ENCODE peak calls at places on chromosomes 2 and 18, in six cellular contexts. K, M, B, Z, Q and G are unnamed samples.

GRCh38 chr18:62324917-62325805 is at the start of gene TNFRSF11A:
- DNase-seq in M (no peak), K (no peak), B (no peak), Q (peak), Z (peak), G (no peak)

GRCh38 chr2:196453613-196454047 is 185.9 kb upstream of the CCDC150 start:
- DNase-seq in M (peak), B (peak), Q (peak), K (no peak), Z (peak), G (peak)

GRCh38 chr2:188089896-188090295 is 201.8 kb upstream of the GULP1 start:
- DNase-seq in Z (no peak), Q (peak), B (peak), M (peak), K (no peak), G (peak)

GRCh38 chr2:241620419-241620769 is 16.6 kb downstream of the THAP4 start:
- DNase-seq in Z (no peak), Q (peak), K (no peak), M (peak), B (peak), G (no peak)

GRCh38 chr2:218980800-218981389 is 4.1 kb downstream of the FEV start:
- DNase-seq in Q (no peak), B (no peak), Z (peak), M (no peak), K (no peak), G (no peak)

GRCh38 chr2:239979243-239980023 is 45.7 kb downstream of the NDUFA10 start:
- DNase-seq in Z (peak), K (no peak), M (peak), Q (peak), B (no peak), G (no peak)

GRCh38 chr2:47899915-47900314 is 6.4 kb downstream of the FBXO11 start:
- DNase-seq in K (no peak), M (no peak), Z (no peak), Q (no peak), B (no peak), G (no peak)

GRCh38 chr2:31694444-31694843 is 113.7 kb upstream of the SRD5A2 start:
- DNase-seq in B (peak), Q (no peak), M (no peak), K (no peak), Z (no peak), G (no peak)

GRCh38 chr2:174561283-174562275 is 36.0 kb downstream of the WIPF1 start:
- DNase-seq in M (peak), Z (no peak), B (peak), K (peak), Q (no peak), G (no peak)

DNA sequence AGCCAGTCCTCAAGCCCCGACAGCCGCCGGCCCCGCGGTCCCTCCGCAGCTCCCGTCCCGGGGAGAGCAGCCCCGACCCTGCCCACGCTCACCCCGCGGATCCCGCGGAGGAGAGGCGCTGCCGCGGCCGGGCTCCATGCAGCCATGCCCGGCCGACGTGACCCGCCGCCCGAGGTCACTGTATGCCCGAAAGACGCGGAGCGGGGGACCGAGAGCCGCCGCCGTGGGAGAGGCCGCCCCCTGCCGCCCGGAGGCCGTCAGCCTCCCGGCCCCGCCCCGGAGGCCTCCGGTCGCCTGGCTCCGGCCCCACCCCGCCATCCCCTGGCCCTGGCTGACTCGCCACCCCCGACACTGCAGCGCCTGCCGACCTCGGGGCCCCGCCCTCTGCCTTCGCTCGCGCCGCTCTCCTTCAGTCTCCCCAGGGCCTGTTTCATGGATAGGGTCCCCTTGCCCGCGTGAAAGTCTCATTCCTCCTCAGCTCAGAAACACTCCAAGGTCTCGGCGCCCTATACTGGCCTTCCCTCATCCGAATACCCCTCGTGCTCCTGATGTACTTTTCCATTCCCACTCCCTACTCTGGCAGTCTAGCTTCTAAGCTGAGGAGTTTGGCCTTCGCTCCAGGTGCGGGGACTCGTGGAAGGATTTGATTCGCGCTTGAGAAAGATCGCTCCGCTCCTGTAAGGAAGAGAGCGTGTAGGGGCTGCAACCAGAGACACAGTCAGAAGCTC is at the start of gene BOLA3:
- DNase-seq in K (peak), Z (peak), Q (peak), M (peak), B (peak), G (peak)
- TF ChIP-seq CTCF in K (peak), Z (peak), Q (peak), M (peak), B (peak), G (peak)

GRCh38 chr2:46170011-46170410 is 127.2 kb upstream of the EPAS1 start:
- DNase-seq in K (no peak), Z (no peak), M (no peak), B (no peak), Q (no peak), G (no peak)

GRCh38 chr2:46171996-46172546 is 125.1 kb upstream of the EPAS1 start:
- DNase-seq in Z (no peak), Q (peak), M (no peak), B (no peak), K (no peak), G (peak)

GRCh38 chr2:46170611-46171385 is 126.4 kb upstream of the EPAS1 start:
- DNase-seq in Z (no peak), B (no peak), Q (peak), M (no peak), K (no peak), G (no peak)

GRCh38 chr2:46173030-46173429 is 124.2 kb upstream of the EPAS1 start:
- DNase-seq in Q (no peak), Z (no peak), B (no peak), M (no peak), K (no peak), G (no peak)

GRCh38 chr2:46171441-46171953 is 125.7 kb upstream of the EPAS1 start:
- DNase-seq in Z (peak), M (peak), K (no peak), Q (peak), B (peak), G (peak)
- TF ChIP-seq CTCF in Z (no peak), M (no peak), K (no peak), Q (no peak), B (no peak), G (no peak)

GRCh38 chr2:236319036-236319435 is 54.8 kb upstream of the ASB18 start:
- DNase-seq in M (no peak), Z (no peak), Q (no peak), B (no peak), K (no peak), G (no peak)
- TF ChIP-seq CTCF in M (no peak), Z (no peak), Q (no peak), B (no peak), K (no peak), G (no peak)

GRCh38 chr18:32956591-32957310 is 183.9 kb upstream of the KLHL14 start:
- DNase-seq in Q (peak), M (peak), Z (no peak), K (no peak), B (peak), G (no peak)
- TF ChIP-seq CTCF in Q (no peak), M (peak), Z (peak), K (no peak), B (peak), G (no peak)

DNA sequence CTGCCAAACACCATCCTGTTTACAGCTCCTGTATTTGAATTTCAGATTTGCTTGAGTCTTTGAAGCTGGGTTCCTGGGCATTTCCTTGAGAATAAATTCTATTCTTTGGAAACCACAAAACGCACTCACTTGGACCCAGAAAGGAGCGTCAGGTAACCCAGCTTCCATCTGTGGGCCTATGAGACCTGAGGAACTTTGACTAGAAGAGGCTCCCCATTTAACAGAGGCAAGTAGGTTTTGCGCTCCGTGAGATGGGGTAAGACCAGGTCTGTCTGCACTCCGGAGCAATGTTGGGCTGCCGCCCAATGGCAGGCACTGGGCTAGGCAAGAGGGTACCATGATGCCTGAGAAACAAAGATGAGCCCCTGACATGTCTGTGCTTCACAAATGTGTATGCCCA is 1.9 kb downstream of the EDAR start:
- DNase-seq in Z (no peak), B (no peak), Q (peak), K (no peak), M (no peak), G (no peak)
- TF ChIP-seq CTCF in Z (no peak), B (no peak), Q (peak), K (no peak), M (no peak), G (no peak)

GRCh38 chr2:201872576-201872975 is 66.2 kb downstream of the CDK15 start:
- DNase-seq in Q (no peak), M (no peak), Z (no peak), B (no peak), K (no peak), G (no peak)

GRCh38 chr2:201871471-201871870 is 65.1 kb downstream of the CDK15 start:
- DNase-seq in Q (no peak), M (no peak), B (no peak), Z (no peak), K (no peak), G (no peak)

DNA sequence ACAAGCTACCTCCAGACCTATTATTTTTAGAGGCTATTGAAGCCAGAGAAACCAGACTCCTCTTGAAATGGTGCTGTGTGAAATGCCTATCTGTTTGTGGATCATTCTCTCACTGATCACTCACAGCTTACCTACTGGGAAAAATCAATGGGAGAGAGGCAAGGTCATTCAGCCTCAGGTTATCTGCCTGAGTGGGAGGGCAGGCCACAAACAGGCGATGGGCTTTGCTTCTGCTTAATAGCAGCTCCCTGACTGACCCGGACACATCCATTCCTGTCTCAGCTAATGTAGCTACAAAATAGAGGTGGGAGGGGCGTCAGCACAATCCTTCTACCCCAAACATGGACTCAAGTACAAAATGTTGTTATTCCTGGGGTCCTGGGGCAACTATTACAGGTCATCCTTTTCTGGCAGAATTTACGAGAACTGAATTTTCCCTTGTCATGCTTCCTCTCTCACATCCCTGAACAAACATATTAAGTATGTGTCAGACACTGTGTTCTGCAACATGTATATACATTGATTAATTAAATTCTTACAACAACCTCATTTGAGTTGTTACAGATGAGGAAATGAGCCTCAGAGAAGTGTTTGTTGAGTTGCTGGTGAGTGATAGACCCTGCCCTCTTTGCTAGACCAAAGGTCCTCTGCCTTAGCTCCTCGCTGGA is 60.4 kb downstream of the CDK15 start:
- DNase-seq in M (no peak), Q (no peak), B (no peak), Z (peak), K (no peak), G (no peak)
- TF ChIP-seq CTCF in M (no peak), Q (no peak), B (no peak), Z (no peak), K (no peak), G (no peak)

GRCh38 chr2:143282684-143283083 is 153.5 kb downstream of the ARHGAP15 start:
- DNase-seq in K (no peak), Z (peak), B (no peak), Q (peak), M (no peak), G (no peak)
- TF ChIP-seq CTCF in K (no peak), Z (peak), B (peak), Q (peak), M (peak), G (peak)

GRCh38 chr18:24735504-24736243 is 275.2 kb downstream of the HRH4 start:
- DNase-seq in Z (no peak), Q (no peak), B (no peak), K (no peak), M (no peak), G (no peak)

GRCh38 chr18:24736686-24737085 is 276.2 kb downstream of the HRH4 start:
- DNase-seq in Z (no peak), K (no peak), B (no peak), M (no peak), Q (peak), G (no peak)

GRCh38 chr18:24731981-24732380 is 271.5 kb downstream of the HRH4 start:
- DNase-seq in Z (no peak), B (peak), K (no peak), M (no peak), Q (peak), G (no peak)

GRCh38 chr18:24731158-24731557 is 270.7 kb downstream of the HRH4 start:
- DNase-seq in Z (no peak), K (no peak), B (no peak), M (no peak), Q (no peak), G (no peak)

GRCh38 chr18:24734058-24734457 is 273.6 kb downstream of the HRH4 start:
- DNase-seq in M (no peak), K (no peak), Q (peak), Z (peak), B (no peak), G (no peak)
- TF ChIP-seq CTCF in M (no peak), K (no peak), Q (peak), Z (peak), B (peak), G (peak)